ENCODE peak calls at places on chromosomes 5 and 9, in five cellular contexts. W, Q, H, T and F are unnamed samples.

GRCh38 chr5:132867046-132867451 is 607 bp downstream of the UQCRQ start:
- DNase-seq in W (no peak), Q (no peak), H (no peak), T (no peak), F (no peak)

GRCh38 chr5:100802188-100802587 is 100.9 kb downstream of the ST8SIA4 start:
- DNase-seq in W (no peak), Q (no peak), H (no peak), T (no peak), F (no peak)

GRCh38 chr5:74587895-74588294 is 52.6 kb downstream of the ENC1 start:
- DNase-seq in W (no peak), Q (no peak), H (no peak), T (no peak), F (no peak)

GRCh38 chr5:13511442-13511841 is 433.0 kb downstream of the DNAH5 start:
- DNase-seq in W (no peak), Q (no peak), H (no peak), T (no peak), F (no peak)

GRCh38 chr9:125950880-125951471 is 203.8 kb downstream of the PBX3 start:
- DNase-seq in W (no peak), Q (no peak), H (no peak), T (no peak), F (no peak)

GRCh38 chr5:57753446-57753845 is 270.8 kb upstream of the ACTBL2 start:
- DNase-seq in W (no peak), Q (no peak), H (no peak), T (no peak), F (no peak)

GRCh38 chr9:20396509-20396908 is 225.8 kb downstream of the MLLT3 start:
- DNase-seq in W (no peak), Q (no peak), H (no peak), T (no peak), F (no peak)

GRCh38 chr5:1180841-1181271 is 20.5 kb upstream of the SLC6A19 start:
- DNase-seq in W (no peak), Q (no peak), H (no peak), T (no peak), F (no peak)

GRCh38 chr5:128407956-128408355 is 130.1 kb downstream of the FBN2 start:
- DNase-seq in W (no peak), Q (no peak), H (no peak), T (no peak), F (no peak)

GRCh38 chr9:85941966-85942912 is 1.3 kb downstream of the NAA35 start:
- DNase-seq in W (no peak), Q (no peak), H (no peak), T (no peak), F (no peak)

GRCh38 chr5:95836544-95836943 is 14.0 kb upstream of the GLRX start:
- DNase-seq in W (no peak), Q (no peak), H (no peak), T (no peak), F (no peak)

GRCh38 chr5:34626036-34626435 is 30.1 kb upstream of the RAI14 start:
- DNase-seq in W (no peak), Q (no peak), H (peak), T (peak), F (no peak)

GRCh38 chr5:154776167-154776566 is 21.0 kb downstream of the LARP1 start:
- DNase-seq in W (no peak), Q (no peak), H (no peak), T (no peak), F (no peak)

GRCh38 chr5:181070523-181070922 is 30.5 kb downstream of the BTNL9 start:
- DNase-seq in W (no peak), Q (no peak), H (no peak), T (no peak), F (no peak)

GRCh38 chr9:36738318-36738975 is 165.8 kb downstream of the MELK start:
- DNase-seq in W (no peak), Q (no peak), H (no peak), T (peak), F (no peak)

GRCh38 chr9:108674766-108675530 is 180.8 kb downstream of the ACTL7B start:
- DNase-seq in W (no peak), Q (no peak), H (no peak), T (no peak), F (no peak)

GRCh38 chr9:117916291-117916690 is 212.1 kb downstream of the TLR4 start:
- DNase-seq in W (no peak), Q (no peak), H (no peak), T (no peak), F (no peak)

GRCh38 chr5:36066540-36067210 is at the start of gene UGT3A2:
- DNase-seq in W (no peak), Q (no peak), H (no peak), T (no peak), F (no peak)

GRCh38 chr5:32519508-32519907 is 65.8 kb upstream of the SUB1 start:
- DNase-seq in W (no peak), Q (no peak), H (no peak), T (no peak), F (no peak)

GRCh38 chr9:137913132-137913531 is 35.5 kb downstream of the CACNA1B start:
- DNase-seq in W (no peak), Q (no peak), H (no peak), T (no peak), F (no peak)

GRCh38 chr5:137567226-137567625 is 68.1 kb upstream of the SPOCK1 start:
- DNase-seq in W (no peak), Q (no peak), H (no peak), T (no peak), F (no peak)

GRCh38 chr5:160312960-160313734 is 783 bp upstream of the CCNJL start:
- DNase-seq in W (no peak), Q (no peak), H (no peak), T (no peak), F (no peak)

GRCh38 chr9:137580209-137580957 is 1.7 kb upstream of the DPH7 start:
- DNase-seq in W (no peak), Q (no peak), H (no peak), T (no peak), F (no peak)

GRCh38 chr9:113154936-113155335 is 4.1 kb downstream of the SLC31A2 start:
- DNase-seq in W (no peak), Q (no peak), H (no peak), T (peak), F (no peak)

GRCh38 chr5:89277791-89278190 is 394.8 kb upstream of the MEF2C start:
- DNase-seq in W (no peak), Q (no peak), H (no peak), T (peak), F (no peak)

GRCh38 chr5:34803974-34804373 is 35.0 kb upstream of the TTC23L start:
- DNase-seq in W (no peak), Q (no peak), H (no peak), T (peak), F (no peak)

GRCh38 chr5:68315679-68316271 is 100.2 kb downstream of the PIK3R1 start:
- DNase-seq in W (no peak), Q (no peak), H (no peak), T (no peak), F (no peak)

GRCh38 chr9:119078015-119078414 is 291.2 kb downstream of the BRINP1 start:
- DNase-seq in W (no peak), Q (no peak), H (no peak), T (no peak), F (no peak)

GRCh38 chr9:125428515-125429467 is 167.2 kb downstream of the GAPVD1 start:
- DNase-seq in W (no peak), Q (no peak), H (no peak), T (no peak), F (no peak)

GRCh38 chr5:1247811-1248210 is 22.6 kb downstream of the SLC6A18 start:
- DNase-seq in W (no peak), Q (no peak), H (no peak), T (no peak), F (no peak)

GRCh38 chr9:12812710-12813109 is 37.9 kb downstream of the LURAP1L start:
- DNase-seq in W (no peak), Q (no peak), H (no peak), T (no peak), F (no peak)

DNA sequence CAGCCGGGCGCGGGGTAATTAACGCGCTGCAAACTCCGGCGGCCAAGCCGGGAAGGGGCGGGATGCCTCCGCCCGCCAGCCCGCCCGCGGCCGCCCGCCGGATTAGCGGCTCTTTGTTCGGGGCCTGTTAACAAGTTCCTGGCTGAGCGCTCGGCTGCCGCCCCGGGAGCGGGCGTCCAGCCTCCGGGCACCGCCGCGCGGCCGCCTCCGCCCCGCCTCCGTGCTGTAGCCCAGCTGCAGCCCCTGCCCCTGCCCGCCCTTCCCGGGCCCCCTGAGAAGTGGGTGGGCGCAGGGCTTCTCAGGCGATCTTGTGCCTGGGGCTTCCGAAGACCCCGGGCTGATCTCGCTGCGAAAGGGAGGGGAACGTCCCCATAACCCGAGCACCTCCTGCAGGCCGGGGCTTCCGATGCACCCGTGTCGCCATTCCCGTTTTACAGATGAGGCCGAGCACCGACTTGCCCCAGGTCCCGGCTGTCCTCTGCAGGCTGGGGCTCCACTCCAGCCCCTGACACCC is 7.6 kb downstream of the UNC5A start:
- DNase-seq in W (no peak), Q (no peak), H (no peak), T (no peak), F (no peak)
- TF ChIP-seq CTCF in W (no peak), Q (peak), H (peak), T (peak), F (no peak)

DNA sequence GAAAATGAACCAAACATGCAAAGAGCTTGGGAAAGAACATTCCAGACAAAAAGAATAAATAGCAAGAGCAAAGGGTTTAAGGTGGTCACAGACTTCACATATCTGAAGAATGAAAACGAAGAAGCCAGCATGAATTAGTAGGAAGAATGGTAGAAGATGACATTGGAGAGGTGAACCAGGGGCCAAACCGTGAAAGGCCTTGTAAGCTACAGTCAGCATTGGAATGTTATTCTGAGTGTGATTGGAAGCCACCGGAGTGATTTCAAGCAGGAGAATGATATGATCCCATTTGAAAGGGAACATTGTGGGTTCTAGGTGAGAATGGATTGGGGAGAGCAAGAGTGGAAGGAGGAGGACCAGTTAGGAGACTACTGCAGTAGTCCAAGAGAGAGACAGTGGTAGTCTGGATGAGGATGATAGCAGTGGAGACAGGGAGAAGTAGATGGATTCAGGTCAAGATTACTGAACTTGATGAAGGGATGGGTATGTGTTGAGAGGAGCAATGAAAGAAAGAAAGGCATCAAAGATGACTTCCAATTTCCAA is 6.9 kb upstream of the PFDN1 start:
- DNase-seq in W (no peak), Q (no peak), H (peak), T (no peak), F (no peak)
- H3K27ac ChIP-seq in W (no peak), Q (peak), H (peak), T (no peak), F (no peak)

GRCh38 chr5:43073597-43074546 is 33.8 kb upstream of the ANXA2R start:
- DNase-seq in W (peak), Q (no peak), H (peak), T (peak), F (no peak)
- TF ChIP-seq CTCF in W (peak), Q (peak), H (peak), T (peak), F (no peak)

GRCh38 chr9:127545196-127546124 is 66.6 kb upstream of the STXBP1 start:
- DNase-seq in W (no peak), Q (no peak), H (no peak), T (peak), F (peak)

GRCh38 chr9:127548352-127548878 is 63.7 kb upstream of the STXBP1 start:
- DNase-seq in W (no peak), Q (no peak), H (no peak), T (no peak), F (no peak)

GRCh38 chr9:127543973-127544533 is 68.0 kb upstream of the STXBP1 start:
- DNase-seq in W (no peak), Q (no peak), H (no peak), T (no peak), F (no peak)

GRCh38 chr9:127549218-127549617 is 62.9 kb upstream of the STXBP1 start:
- DNase-seq in W (no peak), Q (no peak), H (no peak), T (no peak), F (no peak)

GRCh38 chr9:127546125-127546832 is 65.8 kb upstream of the STXBP1 start:
- DNase-seq in W (no peak), Q (no peak), H (no peak), T (no peak), F (no peak)
- H3K27ac ChIP-seq in W (peak), Q (peak), H (peak), T (peak), F (peak)

GRCh38 chr5:79011869-79012268 is 26.8 kb upstream of the ARSB start:
- DNase-seq in W (no peak), Q (no peak), H (no peak), T (no peak), F (no peak)

GRCh38 chr5:79014631-79015030 is 29.5 kb upstream of the ARSB start:
- DNase-seq in W (no peak), Q (no peak), H (no peak), T (no peak), F (no peak)

GRCh38 chr5:79005939-79006338 is 20.8 kb upstream of the ARSB start:
- DNase-seq in W (no peak), Q (no peak), H (no peak), T (no peak), F (no peak)

GRCh38 chr5:79008362-79008761 is 23.3 kb upstream of the ARSB start:
- DNase-seq in W (no peak), Q (no peak), H (no peak), T (no peak), F (no peak)

GRCh38 chr5:79011219-79011836 is 26.2 kb upstream of the ARSB start:
- DNase-seq in W (no peak), Q (no peak), H (peak), T (peak), F (no peak)
- TF ChIP-seq CTCF in W (no peak), Q (no peak), H (peak), T (peak), F (no peak)

GRCh38 chr9:130741024-130741305 is 47.4 kb downstream of the EXOSC2 start:
- DNase-seq in W (no peak), Q (no peak), H (no peak), T (no peak), F (no peak)

GRCh38 chr9:130736834-130737233 is 43.3 kb downstream of the EXOSC2 start:
- DNase-seq in W (no peak), Q (no peak), H (no peak), T (no peak), F (no peak)

GRCh38 chr9:130738281-130738680 is 44.7 kb downstream of the EXOSC2 start:
- DNase-seq in W (no peak), Q (no peak), H (no peak), T (no peak), F (no peak)

GRCh38 chr9:130740218-130741023 is 46.8 kb downstream of the EXOSC2 start:
- DNase-seq in W (no peak), Q (no peak), H (no peak), T (no peak), F (no peak)

GRCh38 chr9:130739081-130739480 is 45.5 kb downstream of the EXOSC2 start:
- DNase-seq in W (no peak), Q (no peak), H (no peak), T (no peak), F (no peak)
- H3K27ac ChIP-seq in W (no peak), Q (no peak), H (no peak), T (no peak), F (no peak)

DNA sequence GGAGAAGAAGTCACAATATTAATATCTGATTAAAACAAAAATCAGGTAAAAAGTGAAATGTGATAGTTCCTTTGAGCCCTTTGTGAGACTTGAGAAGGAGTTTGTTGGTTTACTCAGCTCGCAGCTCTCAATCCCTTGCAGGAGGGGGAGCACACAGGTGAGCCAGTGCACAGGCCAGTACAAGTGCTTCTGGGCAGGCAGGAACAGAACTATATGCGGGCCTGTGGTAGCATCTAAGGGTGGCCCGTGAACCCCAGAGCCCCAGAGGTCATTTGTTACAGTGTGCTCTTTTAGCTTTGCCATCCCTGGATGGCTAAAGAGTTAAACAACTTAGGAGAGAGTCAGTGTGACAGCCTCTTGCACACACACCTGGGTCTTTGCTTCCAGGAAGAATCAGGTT is 215.3 kb upstream of the EDIL3 start:
- DNase-seq in W (no peak), Q (no peak), H (no peak), T (no peak), F (no peak)
- TF ChIP-seq CTCF in W (no peak), Q (no peak), H (no peak), T (no peak), F (no peak)

DNA sequence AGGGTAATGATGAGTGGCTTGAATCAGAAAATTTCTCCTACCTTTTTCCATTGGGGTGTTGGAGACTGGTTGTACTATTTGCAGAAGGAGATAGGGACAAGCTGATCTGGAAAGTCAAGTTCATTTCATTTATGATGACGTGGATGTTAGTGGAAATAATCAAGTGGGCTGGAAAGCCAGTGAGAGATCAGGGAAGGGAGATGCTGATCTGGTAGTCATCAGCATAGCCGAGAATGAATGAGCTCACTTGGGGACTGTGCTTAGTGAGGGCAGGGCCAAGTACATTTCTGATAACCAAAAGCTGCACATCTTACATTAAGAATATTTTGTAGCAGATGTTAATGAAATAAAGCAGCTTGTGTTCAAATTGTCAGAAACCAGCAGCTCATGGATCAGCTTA is 12.1 kb downstream of the MAN2A1 start:
- DNase-seq in W (no peak), Q (no peak), H (no peak), T (peak), F (no peak)
- H3K27ac ChIP-seq in W (no peak), Q (no peak), H (no peak), T (no peak), F (no peak)

GRCh38 chr5:2754621-2755370 is 3.3 kb upstream of the IRX2 start:
- DNase-seq in W (no peak), Q (no peak), H (no peak), T (no peak), F (no peak)
- TF ChIP-seq CTCF in W (no peak), Q (peak), H (no peak), T (no peak), F (no peak)

GRCh38 chr9:4152201-4152600 is 147.7 kb downstream of the GLIS3 start:
- DNase-seq in W (no peak), Q (no peak), H (no peak), T (no peak), F (no peak)

GRCh38 chr9:4152876-4153275 is 147.0 kb downstream of the GLIS3 start:
- DNase-seq in W (no peak), Q (no peak), H (no peak), T (no peak), F (no peak)

GRCh38 chr9:4160284-4160683 is 139.6 kb downstream of the GLIS3 start:
- DNase-seq in W (no peak), Q (no peak), H (no peak), T (no peak), F (no peak)

DNA sequence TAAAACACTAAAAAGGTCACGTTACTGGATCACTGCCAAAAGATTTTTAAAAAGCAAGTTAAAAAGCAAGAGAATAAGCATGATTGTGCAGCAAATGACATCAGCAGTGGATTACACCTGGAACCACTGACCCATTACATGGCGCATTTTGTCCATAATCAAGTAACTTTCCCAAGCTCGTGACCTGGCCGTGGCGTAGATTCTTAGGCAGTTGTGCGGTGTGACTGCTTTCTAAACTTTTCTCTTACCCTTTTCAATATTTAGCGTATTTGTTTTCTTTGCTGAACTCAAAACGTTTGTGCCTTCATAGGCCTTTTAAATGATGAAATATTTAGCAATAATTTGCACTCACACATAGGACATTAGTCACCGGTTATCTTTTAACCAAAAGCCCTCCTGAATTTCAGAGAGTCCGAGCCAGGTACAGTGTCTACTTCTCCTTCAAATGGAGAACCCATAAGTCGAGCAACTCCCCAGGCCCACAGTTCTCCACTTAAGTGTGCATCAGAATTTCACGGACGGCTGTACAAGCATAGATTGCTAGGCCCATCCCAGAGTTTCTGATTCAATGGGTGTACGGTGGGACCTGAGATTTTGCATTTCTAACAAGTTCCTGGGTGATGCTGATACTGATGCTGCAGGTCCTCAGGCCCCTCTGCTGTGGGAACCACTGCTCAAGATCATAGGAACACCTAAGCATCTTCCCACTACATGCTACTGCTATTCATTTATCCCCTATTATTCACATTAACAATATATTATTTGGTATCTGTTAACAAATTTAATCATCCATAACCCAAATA is 144.4 kb downstream of the GLIS3 start:
- DNase-seq in W (no peak), Q (no peak), H (no peak), T (no peak), F (no peak)
- H3K27ac ChIP-seq in W (no peak), Q (no peak), H (no peak), T (no peak), F (no peak)